ENCODE peak calls at places on chromosomes 7 and 10, in nine cellular contexts. J, X, Q, A, D, Z, F, N and U are unnamed samples.

GRCh38 chr7:45183711-45184210 is 26.2 kb downstream of the RAMP3 start:
- DNase-seq in F (no peak), A (no peak), J (no peak), N (no peak), Q (no peak), Z (no peak), D (no peak), X (no peak), U (no peak)

GRCh38 chr10:794382-794956 is 105.0 kb upstream of the DIP2C start:
- DNase-seq in N (no peak), Z (no peak), Q (no peak), F (peak; percentile 55), J (peak; percentile 24), D (no peak), X (no peak), A (no peak), U (no peak)

GRCh38 chr10:93383562-93383981 is 98.6 kb downstream of the MYOF start:
- DNase-seq in J (peak; percentile 91), D (no peak), Z (no peak), N (no peak), A (no peak), Q (no peak), X (no peak), F (no peak), U (no peak)

GRCh38 chr10:78231930-78232329 is 198.3 kb downstream of the RPS24 start:
- DNase-seq in N (no peak), Q (no peak), A (no peak), F (no peak), J (no peak), Z (no peak), D (no peak), X (no peak), U (no peak)

GRCh38 chr7:14604606-14605005 is 297.9 kb downstream of the DGKB start:
- DNase-seq in D (no peak), A (no peak), N (no peak), Z (no peak), X (no peak), Q (no peak), J (peak; percentile 71), F (no peak), U (no peak)

GRCh38 chr10:68595513-68595912 is 35.4 kb downstream of the TET1 start:
- DNase-seq in D (no peak), A (no peak), Q (no peak), Z (no peak), J (no peak), X (no peak), F (no peak), N (no peak), U (no peak)

GRCh38 chr7:70390251-70390650 is 741.7 kb upstream of the GALNT17 start:
- DNase-seq in Z (no peak), N (no peak), X (no peak), A (no peak), J (peak; percentile 7), D (no peak), Q (no peak), F (no peak), U (no peak)

GRCh38 chr10:5545011-5545410 is 20.2 kb downstream of the CALML3 start:
- DNase-seq in X (no peak), F (no peak), D (no peak), J (no peak), Q (peak; percentile 4), Z (no peak), A (no peak), N (no peak), U (no peak)

GRCh38 chr7:106304575-106304974 is 19.8 kb upstream of the NAMPT start:
- DNase-seq in D (no peak), Z (no peak), A (no peak), N (no peak), X (no peak), Q (no peak), J (no peak), F (no peak), U (no peak)

GRCh38 chr7:93307131-93307660 is 75.0 kb downstream of the VPS50 start:
- DNase-seq in J (peak; percentile 64), Q (no peak), A (no peak), X (no peak), N (no peak), D (no peak), Z (no peak), F (no peak), U (no peak)

GRCh38 chr7:46391215-46391614 is 470.1 kb upstream of the IGFBP3 start:
- DNase-seq in Z (no peak), X (no peak), F (no peak), A (no peak), D (no peak), Q (no peak), J (no peak), N (no peak), U (no peak)

GRCh38 chr7:33959676-33960075 is 54.3 kb downstream of the BMPER start:
- DNase-seq in Z (no peak), X (no peak), N (no peak), D (no peak), A (no peak), J (no peak), Q (no peak), F (no peak), U (no peak)

GRCh38 chr10:101123085-101123814 is 7.8 kb upstream of the TLX1 start:
- DNase-seq in Z (peak; percentile 28), J (no peak), F (peak; percentile 75), Q (peak; percentile 35), X (no peak), N (no peak), A (no peak), D (no peak), U (no peak)

GRCh38 chr7:129169171-129169643 is 19.2 kb upstream of the SMO start:
- DNase-seq in F (peak; percentile 80), X (peak; percentile 21), J (peak; percentile 19), N (peak; percentile 15), Z (peak; percentile 66), A (peak; percentile 44), D (peak; percentile 60), Q (peak; percentile 53), U (no peak)

GRCh38 chr7:47497367-47498096 is 84.4 kb downstream of the TNS3 start:
- DNase-seq in Q (no peak), D (no peak), F (no peak), A (no peak), Z (no peak), N (no peak), J (no peak), X (no peak), U (no peak)

GRCh38 chr10:123967626-123968243 is 76.1 kb upstream of the CPXM2 start:
- DNase-seq in D (no peak), J (peak; percentile 42), Q (peak; percentile 76), Z (peak; percentile 71), N (peak; percentile 17), X (no peak), F (peak; percentile 87), A (peak; percentile 84), U (peak; percentile 15)

GRCh38 chr10:101613646-101614045 is 25.5 kb downstream of the DPCD start:
- DNase-seq in D (no peak), J (no peak), N (no peak), F (no peak), Z (no peak), Q (no peak), A (no peak), X (no peak), U (no peak)

GRCh38 chr7:63057265-63057664 is 941.4 kb upstream of the ZNF722 start:
- DNase-seq in A (no peak), F (no peak), Z (no peak), J (no peak), D (no peak), Q (no peak), X (no peak), N (no peak), U (no peak)

GRCh38 chr10:42801135-42801534 is 18.5 kb downstream of the BMS1 start:
- DNase-seq in Q (no peak), N (no peak), X (no peak), D (no peak), J (no peak), A (no peak), F (no peak), Z (no peak), U (no peak)

GRCh38 chr7:29375641-29376562 is 181.3 kb downstream of the CHN2 start:
- DNase-seq in Z (peak; percentile 86), D (no peak), F (no peak), Q (peak; percentile 77), N (no peak), X (no peak), J (no peak), A (no peak), U (no peak)